ENCODE peak calls at places on chromosomes 13 and 19, in four cellular contexts. Y is GM13976; K is CD4-positive, alpha-beta T cell; T is activated T-helper 1 cell treated with Interleukin-2 at 50 U/mL for 16 hours. D is an unnamed sample.

GRCh38 chr13:100240109-100240779 is 151.4 kb downstream of the PCCA start:
- DNase-seq in Y (no peak), K (no peak), T (no peak), D (no peak)

GRCh38 chr13:92959790-92960189 is 266.8 kb upstream of the GPC6 start:
- DNase-seq in Y (no peak), K (no peak), T (no peak), D (no peak)

GRCh38 chr19:19475845-19476828 is 39.2 kb downstream of the TSSK6 start:
- DNase-seq in Y (no peak), K (no peak), T (no peak), D (no peak)

GRCh38 chr13:33167521-33167920 is 118.0 kb downstream of the STARD13 start:
- DNase-seq in Y (no peak), K (no peak), T (no peak), D (no peak)

GRCh38 chr19:57708641-57709354 is at the start of gene ZNF154:
- DNase-seq in Y (peak; percentile 83), K (peak; percentile 40), T (no peak), D (no peak)

GRCh38 chr19:16920816-16921529 is 32.2 kb downstream of the F2RL3 start:
- DNase-seq in Y (no peak), K (no peak), T (no peak), D (peak; percentile 26)

GRCh38 chr13:41751277-41751676 is 209.6 kb downstream of the VWA8 start:
- DNase-seq in Y (no peak), K (no peak), T (no peak), D (no peak)

GRCh38 chr19:3398114-3398899 is 31.9 kb downstream of the NFIC start:
- DNase-seq in Y (no peak), K (no peak), T (no peak), D (no peak)